ENCODE peak calls at places on chromosomes 16 and 17, in seven cellular contexts. Q, J, L, T, U, O and V are unnamed samples.

GRCh38 chr17:80427366-80428282 is 12.7 kb downstream of the ENDOV start:
- DNase-seq in T (no peak), U (no peak), O (no peak), L (no peak), Q (no peak), J (no peak), V (no peak)

GRCh38 chr17:17823433-17824118 is 13.2 kb downstream of the SREBF1 start:
- DNase-seq in O (peak; percentile 84), U (peak; percentile 90), Q (peak; percentile 86), T (peak; percentile 73), J (peak; percentile 90), L (peak; percentile 88), V (peak; percentile 87)

GRCh38 chr16:57616241-57616640 is 12.2 kb upstream of the ADGRG1 start:
- DNase-seq in Q (no peak), T (no peak), U (no peak), O (no peak), J (no peak), L (peak; percentile 10), V (no peak)

GRCh38 chr16:17227278-17227677 is 243.5 kb downstream of the XYLT1 start:
- DNase-seq in O (no peak), Q (no peak), U (no peak), T (no peak), L (no peak), J (no peak), V (no peak)

GRCh38 chr16:24685539-24686432 is 43.7 kb upstream of the TNRC6A start:
- DNase-seq in T (no peak), Q (peak; percentile 53), U (peak; percentile 79), L (peak; percentile 64), O (no peak), J (no peak), V (peak; percentile 40)

GRCh38 chr17:58756246-58757161 is 850 bp downstream of the PPM1E start:
- DNase-seq in T (no peak), U (no peak), Q (no peak), L (no peak), O (peak; percentile 6), J (peak; percentile 12), V (no peak)

GRCh38 chr17:40542562-40543411 is 22.5 kb downstream of the CCR7 start:
- DNase-seq in J (no peak), O (no peak), L (peak; percentile 68), U (peak; percentile 100), Q (peak; percentile 83), T (peak; percentile 48), V (peak; percentile 52)

GRCh38 chr17:78803161-78803845 is 21.2 kb upstream of the CYTH1 start:
- DNase-seq in J (no peak), Q (no peak), U (no peak), T (no peak), O (no peak), L (peak; percentile 56), V (peak; percentile 65)

GRCh38 chr17:32878211-32878610 is 1.3 kb upstream of the MYO1D start:
- DNase-seq in J (no peak), L (peak; percentile 69), Q (no peak), T (no peak), O (no peak), U (no peak), V (no peak)

GRCh38 chr16:5041604-5042133 is 7.9 kb upstream of the NAGPA start:
- DNase-seq in T (no peak), O (no peak), L (peak; percentile 19), U (no peak), J (peak; percentile 90), Q (no peak), V (no peak)

DNA sequence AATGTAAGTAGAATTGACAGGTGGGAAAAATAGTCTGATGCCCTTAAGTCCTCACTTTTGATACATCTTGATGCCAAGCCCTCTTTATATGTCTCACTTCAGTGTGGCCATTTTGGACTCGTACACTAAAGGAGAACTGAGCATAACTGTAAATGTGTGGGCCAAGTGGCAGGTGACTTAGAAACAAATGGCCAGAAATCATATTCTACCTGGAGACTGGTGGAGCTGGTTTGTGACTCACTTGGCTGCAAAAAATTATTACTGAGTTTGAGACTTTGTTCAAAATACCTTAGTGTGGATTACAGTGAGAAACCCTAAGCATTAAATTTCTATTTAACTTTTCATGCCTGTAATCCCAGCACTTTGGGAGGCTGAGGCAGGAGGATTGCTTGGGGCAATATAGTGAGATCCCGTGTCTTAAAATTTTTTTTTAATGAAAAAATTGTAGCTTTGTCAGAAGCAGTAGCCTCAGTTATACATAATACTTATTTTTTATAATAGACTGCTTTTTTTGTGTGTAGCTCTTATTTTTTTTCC is 5.0 kb downstream of the HAPSTR1 start:
- DNase-seq in U (no peak), O (no peak), T (no peak), Q (no peak), L (no peak), J (no peak), V (no peak)
- H3K4me3 ChIP-seq in U (no peak overlapping the region), O (peak overlapping the region; percentile 94), T (no peak overlapping the region), Q (peak overlapping the region; percentile 31), L (no peak overlapping the region), J (no peak overlapping the region), V (no peak overlapping the region)

GRCh38 chr16:88561485-88562369 is 8.5 kb upstream of the ZC3H18 start:
- DNase-seq in J (peak; percentile 19), Q (no peak), U (peak; percentile 57), L (peak; percentile 49), O (peak; percentile 48), T (peak; percentile 22), V (no peak)
- H3K4me1 ChIP-seq in J (peaks cover 4% of the 10 kb centered on the region), Q (peaks cover 12% of the 10 kb centered on the region), U (peaks cover 10% of the 10 kb centered on the region), L (no peaks in the 10 kb centered on the region), O (peaks cover 3% of the 10 kb centered on the region), T (no peaks in the 10 kb centered on the region), V (peaks cover 5% of the 10 kb centered on the region)

GRCh38 chr16:48444574-48444973 is 59.4 kb upstream of the SIAH1 start:
- DNase-seq in O (no peak), L (no peak), Q (no peak), T (no peak), J (no peak), U (peak; percentile 77), V (no peak)
- H3K4me3 ChIP-seq in O (no peak overlapping the region), L (no peak overlapping the region), Q (no peak overlapping the region), T (no peak overlapping the region), J (no peak overlapping the region), U (no peak overlapping the region), V (no peak overlapping the region)

DNA sequence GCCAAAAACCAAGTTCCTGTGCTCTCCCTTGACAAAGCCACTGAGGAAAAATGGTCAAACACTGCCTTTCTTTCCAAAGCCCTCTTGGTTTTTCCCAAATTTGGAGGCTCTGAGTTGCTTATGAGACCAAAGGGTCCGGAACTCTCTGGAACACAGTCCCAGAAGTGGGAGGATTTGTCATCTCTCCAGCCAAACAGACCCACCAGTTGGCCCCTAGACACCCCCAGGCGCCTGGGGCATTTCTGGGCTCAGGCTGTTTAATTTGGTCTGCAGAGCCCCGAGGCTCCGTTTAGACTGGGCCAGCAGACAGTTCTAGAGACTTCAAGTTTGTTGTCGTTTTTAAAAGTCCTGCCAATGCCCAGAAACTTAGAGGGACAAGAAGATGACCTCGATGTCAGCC is 239.1 kb downstream of the SEC14L1 start:
- DNase-seq in J (no peak), O (no peak), Q (no peak), L (no peak), U (no peak), T (no peak), V (no peak)
- H3K4me1 ChIP-seq in J (no peaks in the 10 kb centered on the region), O (peaks cover 89% of the 10 kb centered on the region), Q (peaks cover 100% of the 10 kb centered on the region), L (peaks cover 93% of the 10 kb centered on the region), U (peaks cover 71% of the 10 kb centered on the region), T (peaks cover 83% of the 10 kb centered on the region), V (peaks cover 35% of the 10 kb centered on the region)

GRCh38 chr17:65477600-65477999 is 83.8 kb downstream of the AXIN2 start:
- DNase-seq in O (no peak), U (no peak), T (no peak), J (no peak), L (no peak), Q (no peak), V (no peak)

GRCh38 chr17:65472602-65473001 is 88.8 kb downstream of the AXIN2 start:
- DNase-seq in U (no peak), T (no peak), O (no peak), J (no peak), Q (no peak), L (peak; percentile 72), V (no peak)

GRCh38 chr17:65473985-65474384 is 87.5 kb downstream of the AXIN2 start:
- DNase-seq in Q (no peak), T (no peak), J (no peak), L (no peak), U (no peak), O (no peak), V (no peak)

GRCh38 chr17:65474658-65475057 is 86.8 kb downstream of the AXIN2 start:
- DNase-seq in Q (no peak), U (peak; percentile 26), T (no peak), J (no peak), L (no peak), O (no peak), V (no peak)

DNA sequence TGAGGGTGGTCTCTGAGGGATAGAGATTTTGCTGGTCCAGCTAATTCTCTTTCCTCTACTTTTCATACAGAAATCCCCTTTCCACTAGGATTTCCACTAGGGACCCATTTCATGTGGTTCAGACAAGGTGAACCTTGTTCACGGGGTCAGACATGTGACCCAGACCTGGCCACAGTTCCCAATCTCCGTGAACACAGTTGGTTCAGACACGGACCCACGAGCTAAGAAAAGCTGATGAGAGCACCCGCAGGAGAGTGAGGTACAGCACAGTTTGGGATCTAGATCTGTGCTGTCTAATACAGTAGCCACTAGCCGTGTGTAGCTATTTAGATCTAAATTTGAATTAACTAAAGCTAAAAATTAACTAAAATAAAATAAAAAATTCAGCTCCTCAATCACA is 88.1 kb downstream of the AXIN2 start:
- DNase-seq in U (no peak), Q (no peak), L (no peak), J (no peak), O (no peak), T (no peak), V (no peak)
- H3K4me3 ChIP-seq in U (no peak overlapping the region), Q (no peak overlapping the region), L (no peak overlapping the region), J (no peak overlapping the region), O (no peak overlapping the region), T (no peak overlapping the region), V (no peak overlapping the region)

GRCh38 chr17:76532072-76532651 is 5.3 kb downstream of the CYGB start:
- DNase-seq in T (no peak), O (no peak), U (no peak), L (no peak), Q (no peak), J (no peak), V (no peak)
- H3K4me1 ChIP-seq in T (peaks cover 19% of the 10 kb centered on the region), O (peaks cover 20% of the 10 kb centered on the region), U (peaks cover 13% of the 10 kb centered on the region), L (peaks cover 43% of the 10 kb centered on the region), Q (peaks cover 92% of the 10 kb centered on the region), J (peaks cover 5% of the 10 kb centered on the region), V (peaks cover 33% of the 10 kb centered on the region)

DNA sequence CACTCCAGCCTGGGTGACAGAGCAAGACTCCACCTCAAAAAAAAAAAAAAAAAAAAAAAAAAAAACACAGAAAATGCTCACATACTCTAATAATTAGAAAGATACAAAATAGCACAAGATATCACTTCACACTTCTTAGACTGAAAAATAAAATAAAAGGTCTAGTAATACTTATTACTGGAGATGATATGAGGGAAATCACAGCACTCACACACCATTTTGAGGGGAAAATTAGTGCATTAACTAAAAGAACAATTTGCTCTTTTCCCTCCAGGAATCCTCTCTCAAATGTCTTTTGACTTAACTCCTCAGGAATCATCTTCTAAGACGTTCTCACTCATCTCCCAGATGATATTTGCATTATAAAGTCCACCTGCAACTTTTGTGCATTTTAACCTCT is 697.9 kb upstream of the SOX9 start:
- DNase-seq in U (no peak), L (no peak), J (no peak), T (no peak), O (no peak), Q (no peak), V (no peak)
- H3K4me3 ChIP-seq in U (no peak overlapping the region), L (no peak overlapping the region), J (no peak overlapping the region), T (no peak overlapping the region), O (no peak overlapping the region), Q (no peak overlapping the region), V (no peak overlapping the region)

GRCh38 chr16:10916534-10916933 is 25.7 kb downstream of the DEXI start:
- DNase-seq in T (no peak), Q (no peak), U (no peak), L (no peak), J (no peak), O (no peak), V (no peak)
- H3K4me1 ChIP-seq in T (peaks cover 3% of the 10 kb centered on the region), Q (peaks cover 38% of the 10 kb centered on the region), U (no peaks in the 10 kb centered on the region), L (peaks cover 27% of the 10 kb centered on the region), J (no peaks in the 10 kb centered on the region), O (peaks cover 4% of the 10 kb centered on the region), V (no peaks in the 10 kb centered on the region)